ENCODE peak calls at places on chromosomes 13 and 19, in seven cellular contexts. Z, G, H, B, W, I and F are unnamed samples.

GRCh38 chr13:49220035-49220855 is at the start of gene MLNR:
- DNase-seq in Z (peak), G (peak), H (peak), B (peak), W (peak), I (peak), F (peak)

GRCh38 chr19:40803170-40803856 is 4.3 kb downstream of the EGLN2 start:
- DNase-seq in Z (no peak), G (no peak), H (no peak), B (no peak), W (no peak), I (no peak), F (no peak)

GRCh38 chr19:11203194-11204075 is 6.1 kb upstream of the KANK2 start:
- DNase-seq in Z (peak), G (peak), H (peak), B (peak), W (peak), I (peak), F (peak)

GRCh38 chr19:51689751-51690358 is 3.3 kb upstream of the SPACA6 start:
- DNase-seq in Z (no peak), G (peak), H (peak), B (peak), W (peak), I (peak), F (peak)

GRCh38 chr19:1445932-1446712 is 3.8 kb upstream of the APC2 start:
- DNase-seq in Z (no peak), G (peak), H (no peak), B (no peak), W (peak), I (no peak), F (peak)

GRCh38 chr13:96052655-96053002 is 572 bp downstream of the UGGT2 start:
- DNase-seq in Z (no peak), G (peak), H (no peak), B (no peak), W (no peak), I (peak), F (no peak)

GRCh38 chr19:3365447-3366103 is 808 bp upstream of the NFIC start:
- DNase-seq in Z (peak), G (peak), H (peak), B (peak), W (no peak), I (peak), F (peak)

GRCh38 chr13:73223372-73223781 is 164.6 kb downstream of the KLF5 start:
- DNase-seq in Z (no peak), G (no peak), H (no peak), B (no peak), W (no peak), I (no peak), F (no peak)

GRCh38 chr19:21850636-21851255 is 14.8 kb upstream of the ZNF43 start:
- DNase-seq in Z (no peak), G (no peak), H (no peak), B (no peak), W (no peak), I (no peak), F (no peak)

GRCh38 chr13:112444001-112444311 is 67.8 kb downstream of the SPACA7 start:
- DNase-seq in Z (peak), G (peak), H (peak), B (peak), W (peak), I (peak), F (peak)

GRCh38 chr19:11535792-11536595 is 2.7 kb upstream of the CNN1 start:
- DNase-seq in Z (peak), G (peak), H (peak), B (peak), W (peak), I (peak), F (peak)

GRCh38 chr19:17871878-17872250 is at the start of gene SLC5A5:
- DNase-seq in Z (no peak), G (no peak), H (peak), B (peak), W (peak), I (no peak), F (peak)

GRCh38 chr19:53936035-53936434 is 26.7 kb upstream of the CACNG8 start:
- DNase-seq in Z (no peak), G (no peak), H (no peak), B (no peak), W (peak), I (no peak), F (no peak)

GRCh38 chr19:3162418-3163229 is 15.9 kb upstream of the S1PR4 start:
- DNase-seq in Z (peak), G (peak), H (no peak), B (no peak), W (no peak), I (no peak), F (no peak)

GRCh38 chr19:34662919-34663318 is 14.0 kb downstream of the SCGB2B2 start:
- DNase-seq in Z (no peak), G (peak), H (peak), B (peak), W (peak), I (peak), F (peak)